ENCODE peak calls at places on chromosomes 16 and 17, in ten cellular contexts. One of them, this sample, is unnamed.

GRCh38 chr17:59154335-59154720 is 658 bp downstream of the SKA2 start:
- DNase-seq in tibial nerve: peak
- DNase-seq in GM12865: peak
- DNase-seq in AG10803: peak
- DNase-seq in lower lobe of right lung: peak
- DNase-seq in heart left ventricle: peak
- DNase-seq in Calu3: peak
- DNase-seq in right atrium auricular region: peak
- DNase-seq in transverse colon: peak
- DNase-seq in nephron progenitor cell: peak
- DNase-seq in this sample: no peak

GRCh38 chr16:7345423-7345822 is 12.8 kb downstream of the RBFOX1 start:
- DNase-seq in tibial nerve: no peak
- DNase-seq in GM12865: no peak
- DNase-seq in AG10803: no peak
- DNase-seq in lower lobe of right lung: no peak
- DNase-seq in heart left ventricle: peak
- DNase-seq in Calu3: no peak
- DNase-seq in right atrium auricular region: no peak
- DNase-seq in transverse colon: no peak
- DNase-seq in nephron progenitor cell: no peak
- DNase-seq in this sample: no peak

GRCh38 chr17:69733171-69734014 is 318.9 kb downstream of the MAP2K6 start:
- DNase-seq in tibial nerve: no peak
- DNase-seq in GM12865: no peak
- DNase-seq in AG10803: peak
- DNase-seq in lower lobe of right lung: no peak
- DNase-seq in heart left ventricle: peak
- DNase-seq in Calu3: no peak
- DNase-seq in right atrium auricular region: no peak
- DNase-seq in transverse colon: no peak
- DNase-seq in nephron progenitor cell: no peak
- DNase-seq in this sample: peak

GRCh38 chr17:61456688-61457225 is 4.5 kb downstream of the TBX4 start:
- DNase-seq in tibial nerve: no peak
- DNase-seq in GM12865: no peak
- DNase-seq in AG10803: no peak
- DNase-seq in lower lobe of right lung: no peak
- DNase-seq in heart left ventricle: no peak
- DNase-seq in Calu3: no peak
- DNase-seq in right atrium auricular region: peak
- DNase-seq in transverse colon: no peak
- DNase-seq in nephron progenitor cell: peak
- DNase-seq in this sample: no peak

GRCh38 chr16:82074019-82074558 is 39.0 kb downstream of the HSD17B2 start:
- DNase-seq in tibial nerve: no peak
- DNase-seq in GM12865: no peak
- DNase-seq in AG10803: no peak
- DNase-seq in lower lobe of right lung: no peak
- DNase-seq in heart left ventricle: no peak
- DNase-seq in Calu3: no peak
- DNase-seq in right atrium auricular region: no peak
- DNase-seq in transverse colon: no peak
- DNase-seq in nephron progenitor cell: no peak
- DNase-seq in this sample: no peak

GRCh38 chr17:80265205-80266068 is 4.8 kb downstream of the RNF213 start:
- DNase-seq in tibial nerve: no peak
- DNase-seq in GM12865: peak
- DNase-seq in AG10803: no peak
- DNase-seq in lower lobe of right lung: peak
- DNase-seq in heart left ventricle: no peak
- DNase-seq in Calu3: no peak
- DNase-seq in right atrium auricular region: no peak
- DNase-seq in transverse colon: no peak
- DNase-seq in nephron progenitor cell: no peak
- DNase-seq in this sample: no peak

GRCh38 chr17:71850792-71851191 is 270.0 kb upstream of the SOX9 start:
- DNase-seq in tibial nerve: no peak
- DNase-seq in GM12865: peak
- DNase-seq in AG10803: no peak
- DNase-seq in lower lobe of right lung: no peak
- DNase-seq in heart left ventricle: no peak
- DNase-seq in Calu3: no peak
- DNase-seq in right atrium auricular region: no peak
- DNase-seq in transverse colon: no peak
- DNase-seq in nephron progenitor cell: no peak
- DNase-seq in this sample: no peak

GRCh38 chr17:59842901-59843652 is 49.7 kb downstream of the TUBD1 start:
- DNase-seq in tibial nerve: peak
- DNase-seq in GM12865: peak
- DNase-seq in AG10803: peak
- DNase-seq in lower lobe of right lung: peak
- DNase-seq in heart left ventricle: no peak
- DNase-seq in Calu3: peak
- DNase-seq in right atrium auricular region: no peak
- DNase-seq in transverse colon: peak
- DNase-seq in nephron progenitor cell: no peak
- DNase-seq in this sample: peak

GRCh38 chr17:8680402-8680801 is 49.9 kb upstream of the MYH10 start:
- DNase-seq in tibial nerve: no peak
- DNase-seq in GM12865: no peak
- DNase-seq in AG10803: no peak
- DNase-seq in lower lobe of right lung: no peak
- DNase-seq in heart left ventricle: no peak
- DNase-seq in Calu3: no peak
- DNase-seq in right atrium auricular region: no peak
- DNase-seq in transverse colon: no peak
- DNase-seq in nephron progenitor cell: no peak
- DNase-seq in this sample: no peak

GRCh38 chr16:24689128-24689527 is 40.3 kb upstream of the TNRC6A start:
- DNase-seq in tibial nerve: no peak
- DNase-seq in GM12865: peak
- DNase-seq in AG10803: peak
- DNase-seq in lower lobe of right lung: no peak
- DNase-seq in heart left ventricle: no peak
- DNase-seq in Calu3: peak
- DNase-seq in right atrium auricular region: no peak
- DNase-seq in transverse colon: no peak
- DNase-seq in nephron progenitor cell: peak
- DNase-seq in this sample: peak

GRCh38 chr16:72952404-72953301 is 95.3 kb downstream of the ZFHX3 start:
- DNase-seq in tibial nerve: no peak
- DNase-seq in GM12865: no peak
- DNase-seq in AG10803: peak
- DNase-seq in lower lobe of right lung: no peak
- DNase-seq in heart left ventricle: no peak
- DNase-seq in Calu3: no peak
- DNase-seq in right atrium auricular region: no peak
- DNase-seq in transverse colon: no peak
- DNase-seq in nephron progenitor cell: no peak
- DNase-seq in this sample: no peak

GRCh38 chr17:60079401-60079861 is 710 bp upstream of the HEATR6 start:
- DNase-seq in tibial nerve: no peak
- DNase-seq in GM12865: no peak
- DNase-seq in AG10803: peak
- DNase-seq in lower lobe of right lung: no peak
- DNase-seq in heart left ventricle: no peak
- DNase-seq in Calu3: no peak
- DNase-seq in right atrium auricular region: no peak
- DNase-seq in transverse colon: no peak
- DNase-seq in nephron progenitor cell: no peak
- DNase-seq in this sample: no peak

DNA sequence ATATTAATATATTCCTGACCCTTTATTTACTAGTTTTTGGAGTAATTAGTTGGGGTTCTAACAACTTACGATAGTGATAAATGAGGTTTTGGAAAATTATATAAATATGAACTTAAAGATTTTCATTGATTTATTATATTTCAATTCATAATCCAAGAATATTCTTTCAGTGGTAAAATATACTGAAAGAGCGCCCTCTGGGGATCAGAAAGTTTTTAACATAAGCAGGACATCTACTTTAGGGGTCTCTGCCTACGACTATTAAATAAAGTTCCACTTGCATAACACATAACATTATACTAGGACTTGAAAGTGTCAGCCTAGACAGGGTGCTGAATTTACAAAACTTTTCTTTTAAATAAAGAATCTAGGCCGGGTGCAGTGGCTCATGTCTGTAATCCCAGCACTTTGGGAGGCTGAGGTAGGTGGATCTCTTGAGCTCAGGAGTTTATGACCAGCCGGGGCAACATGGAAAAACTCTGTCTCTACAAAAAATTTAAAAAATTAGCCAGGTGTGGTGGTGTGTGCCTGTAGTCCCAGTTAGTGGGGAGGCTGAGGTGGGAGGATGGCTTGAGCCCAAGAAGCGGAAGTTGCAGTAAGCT is 15.6 kb downstream of the RFWD3 start:
- DNase-seq in tibial nerve: peak
- DNase-seq in GM12865: no peak
- DNase-seq in AG10803: peak
- DNase-seq in lower lobe of right lung: no peak
- DNase-seq in heart left ventricle: no peak
- DNase-seq in Calu3: no peak
- DNase-seq in right atrium auricular region: no peak
- DNase-seq in transverse colon: no peak
- DNase-seq in nephron progenitor cell: no peak
- DNase-seq in this sample: no peak
- TF ChIP-seq CTCF in tibial nerve: no peak
- TF ChIP-seq CTCF in GM12865: peak
- TF ChIP-seq CTCF in AG10803: peak
- TF ChIP-seq CTCF in lower lobe of right lung: peak
- TF ChIP-seq CTCF in heart left ventricle: peak
- TF ChIP-seq CTCF in Calu3: no peak
- TF ChIP-seq CTCF in right atrium auricular region: peak
- TF ChIP-seq CTCF in transverse colon: peak
- TF ChIP-seq CTCF in nephron progenitor cell: peak
- TF ChIP-seq CTCF in this sample: peak

GRCh38 chr17:64145751-64146417 is 15.9 kb upstream of the ERN1 start:
- DNase-seq in tibial nerve: peak
- DNase-seq in GM12865: peak
- DNase-seq in AG10803: peak
- DNase-seq in lower lobe of right lung: peak
- DNase-seq in heart left ventricle: peak
- DNase-seq in Calu3: peak
- DNase-seq in right atrium auricular region: peak
- DNase-seq in transverse colon: peak
- DNase-seq in nephron progenitor cell: peak
- DNase-seq in this sample: peak
- TF ChIP-seq CTCF in tibial nerve: peak
- TF ChIP-seq CTCF in GM12865: no peak
- TF ChIP-seq CTCF in AG10803: no peak
- TF ChIP-seq CTCF in lower lobe of right lung: no peak
- TF ChIP-seq CTCF in heart left ventricle: no peak
- TF ChIP-seq CTCF in Calu3: no peak
- TF ChIP-seq CTCF in right atrium auricular region: no peak
- TF ChIP-seq CTCF in transverse colon: no peak
- TF ChIP-seq CTCF in nephron progenitor cell: no peak
- TF ChIP-seq CTCF in this sample: no peak

GRCh38 chr17:78348055-78348745 is 11.7 kb downstream of the SOCS3 start:
- DNase-seq in tibial nerve: no peak
- DNase-seq in GM12865: no peak
- DNase-seq in AG10803: no peak
- DNase-seq in lower lobe of right lung: no peak
- DNase-seq in heart left ventricle: no peak
- DNase-seq in Calu3: no peak
- DNase-seq in right atrium auricular region: no peak
- DNase-seq in transverse colon: no peak
- DNase-seq in nephron progenitor cell: no peak
- DNase-seq in this sample: no peak

GRCh38 chr17:78351449-78352006 is 8.3 kb downstream of the SOCS3 start:
- DNase-seq in tibial nerve: peak
- DNase-seq in GM12865: no peak
- DNase-seq in AG10803: peak
- DNase-seq in lower lobe of right lung: peak
- DNase-seq in heart left ventricle: peak
- DNase-seq in Calu3: no peak
- DNase-seq in right atrium auricular region: peak
- DNase-seq in transverse colon: peak
- DNase-seq in nephron progenitor cell: peak
- DNase-seq in this sample: peak

GRCh38 chr17:78346605-78347250 is 13.1 kb downstream of the SOCS3 start:
- DNase-seq in tibial nerve: no peak
- DNase-seq in GM12865: no peak
- DNase-seq in AG10803: no peak
- DNase-seq in lower lobe of right lung: no peak
- DNase-seq in heart left ventricle: no peak
- DNase-seq in Calu3: no peak
- DNase-seq in right atrium auricular region: no peak
- DNase-seq in transverse colon: no peak
- DNase-seq in nephron progenitor cell: no peak
- DNase-seq in this sample: no peak

GRCh38 chr17:78347453-78347852 is 12.4 kb downstream of the SOCS3 start:
- DNase-seq in tibial nerve: no peak
- DNase-seq in GM12865: no peak
- DNase-seq in AG10803: no peak
- DNase-seq in lower lobe of right lung: peak
- DNase-seq in heart left ventricle: no peak
- DNase-seq in Calu3: no peak
- DNase-seq in right atrium auricular region: no peak
- DNase-seq in transverse colon: no peak
- DNase-seq in nephron progenitor cell: no peak
- DNase-seq in this sample: no peak

GRCh38 chr17:78349831-78350631 is 9.8 kb downstream of the SOCS3 start:
- DNase-seq in tibial nerve: no peak
- DNase-seq in GM12865: no peak
- DNase-seq in AG10803: no peak
- DNase-seq in lower lobe of right lung: no peak
- DNase-seq in heart left ventricle: no peak
- DNase-seq in Calu3: no peak
- DNase-seq in right atrium auricular region: no peak
- DNase-seq in transverse colon: no peak
- DNase-seq in nephron progenitor cell: no peak
- DNase-seq in this sample: no peak
- TF ChIP-seq CTCF in tibial nerve: no peak
- TF ChIP-seq CTCF in GM12865: no peak
- TF ChIP-seq CTCF in AG10803: no peak
- TF ChIP-seq CTCF in lower lobe of right lung: no peak
- TF ChIP-seq CTCF in heart left ventricle: no peak
- TF ChIP-seq CTCF in Calu3: no peak
- TF ChIP-seq CTCF in right atrium auricular region: no peak
- TF ChIP-seq CTCF in transverse colon: no peak
- TF ChIP-seq CTCF in nephron progenitor cell: no peak
- TF ChIP-seq CTCF in this sample: no peak

DNA sequence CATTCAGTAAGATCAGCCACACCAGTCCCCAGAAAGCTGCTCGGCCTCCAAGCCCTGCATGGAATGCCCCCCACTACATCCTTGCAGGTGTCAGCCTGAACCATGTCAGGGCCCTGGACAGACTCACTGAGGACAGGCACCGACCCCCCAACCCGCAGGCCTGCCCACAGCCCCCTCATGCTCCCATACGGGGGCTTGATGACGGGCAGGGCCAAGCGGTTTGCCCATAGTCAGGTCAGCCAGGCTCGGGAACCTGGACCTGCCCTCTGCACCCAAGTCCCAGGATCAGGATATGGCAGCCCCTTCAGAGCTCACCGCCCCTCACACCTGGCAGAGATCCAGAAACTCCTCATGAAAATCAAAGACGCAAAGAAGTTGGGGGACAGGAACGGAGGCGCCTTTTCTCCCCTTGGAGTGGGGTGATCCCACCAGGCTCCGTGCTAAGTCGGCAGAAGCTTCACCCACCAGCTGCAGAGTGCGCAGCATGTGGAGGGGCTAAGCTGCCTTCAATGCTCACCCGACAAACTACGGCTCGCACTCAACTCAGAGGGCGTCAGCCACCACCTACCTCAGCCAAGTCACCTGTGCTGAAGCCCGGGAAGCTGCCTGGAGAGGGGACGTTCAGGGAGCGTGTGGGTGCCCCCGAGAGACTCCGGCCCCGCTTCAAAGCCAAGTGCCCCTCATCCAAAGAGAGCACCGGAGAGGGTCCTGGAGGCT is 26.5 kb downstream of the GNPTG start:
- DNase-seq in tibial nerve: no peak
- DNase-seq in GM12865: no peak
- DNase-seq in AG10803: no peak
- DNase-seq in lower lobe of right lung: no peak
- DNase-seq in heart left ventricle: no peak
- DNase-seq in Calu3: no peak
- DNase-seq in right atrium auricular region: no peak
- DNase-seq in transverse colon: no peak
- DNase-seq in nephron progenitor cell: no peak
- DNase-seq in this sample: no peak
- TF ChIP-seq CTCF in tibial nerve: no peak
- TF ChIP-seq CTCF in GM12865: no peak
- TF ChIP-seq CTCF in AG10803: no peak
- TF ChIP-seq CTCF in lower lobe of right lung: no peak
- TF ChIP-seq CTCF in heart left ventricle: no peak
- TF ChIP-seq CTCF in Calu3: no peak
- TF ChIP-seq CTCF in right atrium auricular region: no peak
- TF ChIP-seq CTCF in transverse colon: no peak
- TF ChIP-seq CTCF in nephron progenitor cell: no peak
- TF ChIP-seq CTCF in this sample: no peak